ENCODE peak calls at places on chromosomes 7 and 10, in six cellular contexts. B is thoracic aorta, J is left ventricle myocardium inferior, H is cardiac muscle cell, M is left lung, Z is ovary. Y is an unnamed sample. For H3K9me3, the result is how much of the 10 kb centered on the place peaks cover.

GRCh38 chr10:15168296-15168780 is at the start of gene NMT2:
- DNase-seq in B (no peak), J (peak), H (peak), M (peak), Z (peak), Y (no peak)

GRCh38 chr10:51804861-51805260 is 105.5 kb upstream of the CSTF2T start:
- DNase-seq in B (no peak), J (no peak), H (no peak), M (no peak), Z (no peak), Y (no peak)

GRCh38 chr7:107615910-107616680 is 36.0 kb downstream of the BCAP29 start:
- DNase-seq in B (no peak), J (no peak), H (no peak), M (no peak), Z (no peak), Y (no peak)

GRCh38 chr10:70432561-70433263 is 8.8 kb downstream of the NODAL start:
- DNase-seq in B (no peak), J (no peak), H (no peak), M (no peak), Z (no peak), Y (no peak)

GRCh38 chr10:106711313-106711906 is 453.1 kb downstream of the SORCS1 start:
- DNase-seq in B (no peak), J (peak), H (peak), M (no peak), Z (no peak), Y (no peak)

GRCh38 chr10:113385021-113385975 is 167.6 kb upstream of the HABP2 start:
- DNase-seq in B (peak), J (peak), H (peak), M (peak), Z (peak), Y (peak)

GRCh38 chr7:98282727-98283126 is 1.2 kb downstream of the BRI3 start:
- DNase-seq in B (no peak), J (no peak), H (no peak), M (no peak), Z (no peak), Y (no peak)

GRCh38 chr10:3321123-3321522 is 148.5 kb upstream of the PITRM1 start:
- DNase-seq in B (no peak), J (no peak), H (no peak), M (no peak), Z (no peak), Y (no peak)

GRCh38 chr10:119190353-119190752 is 11.7 kb upstream of the PRDX3 start:
- DNase-seq in B (no peak), J (no peak), H (no peak), M (no peak), Z (no peak), Y (no peak)

GRCh38 chr7:50509459-50509858 is 55.7 kb downstream of the DDC start:
- DNase-seq in B (no peak), J (no peak), H (no peak), M (no peak), Z (no peak), Y (no peak)

DNA sequence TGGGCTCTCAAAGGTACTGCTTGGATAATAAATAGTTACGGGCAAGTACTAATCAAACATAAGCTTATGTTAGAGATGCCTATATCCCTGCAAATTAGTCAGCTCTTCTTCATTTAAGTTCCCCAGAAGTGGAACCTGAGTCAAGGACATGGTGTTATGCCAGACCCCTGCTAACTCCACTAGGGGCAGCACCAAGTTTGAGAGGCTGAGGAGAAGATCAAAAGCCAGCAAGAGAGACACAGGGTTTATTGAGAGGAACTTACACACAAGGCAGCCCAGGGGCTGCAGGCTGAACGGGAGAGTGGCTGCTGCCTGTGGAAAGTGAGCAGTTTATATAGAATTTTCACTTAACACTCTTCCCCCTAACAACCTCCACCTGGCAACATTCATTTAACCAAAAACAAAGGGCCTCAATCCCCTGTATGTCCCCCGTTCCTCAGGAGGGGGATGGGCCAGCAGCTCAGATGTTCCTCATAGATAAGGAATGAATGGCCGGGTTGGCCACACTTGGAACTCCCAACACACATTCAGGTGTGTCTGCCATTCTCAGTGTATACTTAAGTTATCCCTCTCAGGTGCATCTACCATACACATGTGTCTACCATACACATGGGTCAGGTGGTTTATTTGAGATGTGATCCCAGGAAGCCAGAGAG is 62.6 kb upstream of the GHITM start:
- DNase-seq in B (no peak), J (no peak), H (no peak), M (no peak), Z (no peak), Y (peak)
- TF ChIP-seq CTCF in B (no peak), J (peak), H (peak), M (no peak), Z (no peak), Y (no peak)

DNA sequence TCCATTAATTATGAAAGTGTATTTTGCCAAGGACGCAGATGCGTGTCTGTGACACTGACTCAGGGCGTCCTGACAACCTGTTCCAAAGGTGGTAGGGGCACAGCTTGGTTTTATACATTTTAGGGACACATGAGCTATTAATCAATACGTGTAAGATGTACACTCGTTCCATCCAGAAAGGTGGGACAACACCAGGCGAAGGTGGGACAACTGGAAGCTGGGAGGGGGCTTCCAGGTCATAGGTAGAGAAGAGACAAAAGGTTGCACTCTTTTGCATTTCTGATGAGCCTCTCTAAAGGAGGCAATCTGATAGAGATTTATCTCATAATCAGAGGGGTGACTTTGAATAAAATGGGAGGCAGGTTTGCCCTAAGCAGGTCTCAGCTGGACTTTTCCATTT is 82.7 kb upstream of the ZNF746 start:
- DNase-seq in B (no peak), J (no peak), H (no peak), M (no peak), Z (no peak), Y (no peak)
- H3K9me3 ChIP-seq in B (under half), J (under half), H (under half), M (under half), Z (under half), Y (under half)

GRCh38 chr7:132899833-132900232 is 182.1 kb downstream of the CHCHD3 start:
- DNase-seq in B (no peak), J (no peak), H (no peak), M (no peak), Z (no peak), Y (no peak)
- TF ChIP-seq CTCF in B (no peak), J (no peak), H (peak), M (no peak), Z (no peak), Y (no peak)

DNA sequence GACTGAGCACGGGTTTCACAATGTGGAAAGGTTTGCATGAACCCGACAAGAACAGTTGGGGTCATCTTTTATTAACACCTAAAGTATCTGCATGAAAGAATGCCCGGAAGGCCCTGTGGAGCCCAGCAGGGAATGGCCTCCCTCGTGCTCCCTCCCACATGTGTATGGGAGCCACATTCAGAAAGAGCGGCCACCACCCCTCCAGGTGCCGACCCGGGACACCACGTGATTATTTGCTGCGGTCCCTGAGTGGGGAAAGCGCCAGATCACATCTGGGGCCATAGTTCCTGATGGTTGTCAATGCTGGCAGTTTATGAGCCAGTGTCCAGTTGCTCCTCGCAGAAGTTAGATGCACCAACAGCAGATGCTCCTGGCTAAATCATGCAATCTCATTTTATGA is 571.4 kb downstream of the TCERG1L start:
- DNase-seq in B (no peak), J (no peak), H (no peak), M (no peak), Z (no peak), Y (no peak)
- H3K9me3 ChIP-seq in B (under half), J (under half), H (under half), M (under half), Z (under half), Y (under half)

GRCh38 chr10:43196981-43197833 is 59.0 kb downstream of the CSGALNACT2 start:
- DNase-seq in B (no peak), J (no peak), H (no peak), M (no peak), Z (no peak), Y (peak)
- TF ChIP-seq CTCF in B (no peak), J (no peak), H (no peak), M (no peak), Z (no peak), Y (no peak)

GRCh38 chr10:88293651-88294230 is 289.4 kb downstream of the RNLS start:
- DNase-seq in B (no peak), J (no peak), H (no peak), M (no peak), Z (no peak), Y (no peak)
- H3K9me3 ChIP-seq in B (under half), J (under half), H (under half), M (under half), Z (under half), Y (under half)

GRCh38 chr7:23275906-23276305 is 23.2 kb upstream of the MALSU1 start:
- DNase-seq in B (no peak), J (no peak), H (no peak), M (no peak), Z (no peak), Y (no peak)

GRCh38 chr7:23276947-23277346 is 22.2 kb upstream of the MALSU1 start:
- DNase-seq in B (no peak), J (no peak), H (no peak), M (no peak), Z (no peak), Y (no peak)

GRCh38 chr7:23273141-23273599 is 26.0 kb upstream of the MALSU1 start:
- DNase-seq in B (peak), J (peak), H (peak), M (peak), Z (peak), Y (peak)

GRCh38 chr7:23277359-23277989 is 21.7 kb upstream of the MALSU1 start:
- DNase-seq in B (no peak), J (no peak), H (peak), M (no peak), Z (no peak), Y (no peak)

GRCh38 chr7:23276381-23276780 is 22.8 kb upstream of the MALSU1 start:
- DNase-seq in B (no peak), J (no peak), H (no peak), M (no peak), Z (no peak), Y (no peak)
- TF ChIP-seq CTCF in B (peak), J (no peak), H (peak), M (no peak), Z (no peak), Y (no peak)